ENCODE peak calls at places on chromosomes 4 and X, in six cellular contexts. V is left ventricle myocardium inferior, W is prostate gland, M is mammary epithelial cell, R is tibial artery, S is psoas muscle. B is an unnamed sample. For H3K36me3, the result is how much of the 10 kb centered on the place peaks cover.

GRCh38 chrX:49754238-49754857 is 58.6 kb upstream of the PAGE1 start:
- DNase-seq in M (peak), R (no peak), W (peak), S (peak), V (peak), B (no peak)

GRCh38 chr4:129379429-129379828 is 283.5 kb downstream of the C4orf33 start:
- DNase-seq in S (no peak), V (no peak), W (no peak), R (no peak), M (no peak), B (no peak)

GRCh38 chr4:80077639-80078038 is 4.6 kb upstream of the ANTXR2 start:
- DNase-seq in S (no peak), M (peak), V (no peak), R (no peak), W (no peak), B (no peak)

GRCh38 chr4:4985844-4986243 is 33.4 kb downstream of the CYTL1 start:
- DNase-seq in W (no peak), R (no peak), V (no peak), S (no peak), M (no peak), B (no peak)

GRCh38 chrX:147485207-147485606 is 426.5 kb upstream of the FMR1 start:
- DNase-seq in M (no peak), S (no peak), V (no peak), R (no peak), W (no peak), B (no peak)

GRCh38 chr4:8914461-8915171 is 43.0 kb upstream of the HMX1 start:
- DNase-seq in V (no peak), R (peak), S (no peak), M (no peak), W (peak), B (peak)

GRCh38 chr4:186192068-186192751 is 843 bp downstream of the CYP4V2 start:
- DNase-seq in S (no peak), M (peak), W (peak), R (peak), V (peak), B (peak)

GRCh38 chr4:1983846-1984405 is 24.8 kb downstream of the NELFA start:
- DNase-seq in M (no peak), S (no peak), R (no peak), V (peak), W (no peak), B (no peak)

GRCh38 chr4:39729557-39729956 is 31.6 kb downstream of the UBE2K start:
- DNase-seq in V (no peak), S (no peak), R (no peak), M (peak), W (no peak), B (no peak)

GRCh38 chr4:28555851-28556250 is 1695.2 kb downstream of the STIM2 start:
- DNase-seq in M (no peak), S (no peak), R (no peak), W (no peak), V (no peak), B (no peak)

GRCh38 chrX:17182317-17182716 is 192.7 kb upstream of the NHS start:
- DNase-seq in R (no peak), V (no peak), M (no peak), W (peak), S (no peak), B (no peak)

GRCh38 chr4:144355809-144356757 is 215.6 kb upstream of the GYPA start:
- DNase-seq in V (no peak), M (peak), R (no peak), W (no peak), S (no peak), B (no peak)

GRCh38 chr4:19883841-19884240 is 367.9 kb upstream of the SLIT2 start:
- DNase-seq in V (no peak), S (no peak), W (no peak), M (no peak), R (no peak), B (no peak)

GRCh38 chr4:95572304-95572991 is 23.7 kb upstream of the UNC5C start:
- DNase-seq in S (peak), W (no peak), V (peak), M (peak), R (peak), B (peak)

GRCh38 chr4:104591505-104591904 is 96.8 kb upstream of the CXXC4 start:
- DNase-seq in S (no peak), W (no peak), R (no peak), V (peak), M (no peak), B (no peak)

GRCh38 chr4:148061139-148061476 is 329.2 kb downstream of the ARHGAP10 start:
- DNase-seq in S (no peak), R (no peak), M (no peak), V (no peak), W (no peak), B (no peak)

GRCh38 chr4:148062301-148062950 is 330.5 kb downstream of the ARHGAP10 start:
- DNase-seq in M (no peak), W (no peak), R (no peak), V (no peak), S (no peak), B (no peak)

GRCh38 chr4:148059617-148060180 is 327.8 kb downstream of the ARHGAP10 start:
- DNase-seq in S (no peak), R (no peak), W (no peak), M (no peak), V (peak), B (no peak)

GRCh38 chr4:148060264-148061138 is 328.6 kb downstream of the ARHGAP10 start:
- DNase-seq in V (no peak), S (no peak), M (peak), W (no peak), R (no peak), B (no peak)

GRCh38 chr4:148061795-148062194 is 329.9 kb downstream of the ARHGAP10 start:
- DNase-seq in W (no peak), M (no peak), S (no peak), R (no peak), V (no peak), B (no peak)
- H3K27ac ChIP-seq in W (no peak), M (no peak), S (peak), R (no peak), V (peak), B (peak)

DNA sequence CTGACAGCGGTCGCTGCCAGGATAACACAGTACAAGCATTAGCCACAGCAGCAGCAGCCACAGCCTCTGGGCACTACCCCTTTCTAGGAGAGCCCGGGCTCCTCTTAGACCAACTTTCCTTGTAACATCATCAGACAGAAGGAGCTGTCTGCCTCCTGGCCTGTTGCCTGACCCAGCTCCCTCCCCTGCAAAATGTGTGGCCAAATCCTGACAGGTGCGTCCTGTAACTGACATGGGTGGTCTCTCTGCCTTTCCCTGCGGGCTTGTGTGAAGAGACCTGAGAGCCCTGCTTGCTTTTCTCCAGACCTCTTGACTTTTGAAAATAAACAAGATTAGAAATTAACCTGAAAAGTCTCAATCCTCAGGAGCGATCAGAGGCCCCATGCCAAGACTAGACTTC is 824.9 kb downstream of the RAPGEF2 start:
- DNase-seq in M (no peak), W (no peak), R (no peak), S (no peak), V (no peak), B (no peak)
- H3K36me3 ChIP-seq in M (under half), W (under half), R (under half), S (under half), V (under half), B (under half)

GRCh38 chrX:125004799-125005198 is 314.9 kb upstream of the TEX13C start:
- DNase-seq in W (no peak), V (no peak), M (no peak), S (no peak), R (no peak), B (no peak)
- H3K27ac ChIP-seq in W (no peak), V (no peak), M (no peak), S (no peak), R (no peak), B (no peak)

DNA sequence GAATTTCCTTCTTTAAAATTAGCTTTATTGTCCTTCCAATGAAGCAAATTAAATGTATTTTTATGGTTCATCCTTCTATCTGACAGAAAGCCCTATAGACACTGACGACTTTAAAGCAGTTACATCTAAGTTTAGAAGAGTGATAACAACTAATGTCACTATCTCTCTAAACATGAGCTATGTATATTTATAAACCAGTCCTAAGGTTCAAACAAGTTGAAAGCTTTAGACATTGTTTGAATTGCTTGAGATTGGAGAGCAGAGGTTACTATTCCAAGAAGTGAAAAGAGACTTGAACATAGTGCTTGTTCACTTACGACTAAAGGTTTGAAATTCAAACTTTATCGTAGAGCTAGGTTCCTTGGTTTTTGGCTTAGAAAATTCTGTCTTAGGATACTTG is 30.2 kb upstream of the EIF1AX start:
- DNase-seq in V (no peak), W (no peak), M (no peak), S (no peak), R (no peak), B (no peak)
- H3K36me3 ChIP-seq in V (half or more), W (under half), M (under half), S (under half), R (under half), B (under half)

DNA sequence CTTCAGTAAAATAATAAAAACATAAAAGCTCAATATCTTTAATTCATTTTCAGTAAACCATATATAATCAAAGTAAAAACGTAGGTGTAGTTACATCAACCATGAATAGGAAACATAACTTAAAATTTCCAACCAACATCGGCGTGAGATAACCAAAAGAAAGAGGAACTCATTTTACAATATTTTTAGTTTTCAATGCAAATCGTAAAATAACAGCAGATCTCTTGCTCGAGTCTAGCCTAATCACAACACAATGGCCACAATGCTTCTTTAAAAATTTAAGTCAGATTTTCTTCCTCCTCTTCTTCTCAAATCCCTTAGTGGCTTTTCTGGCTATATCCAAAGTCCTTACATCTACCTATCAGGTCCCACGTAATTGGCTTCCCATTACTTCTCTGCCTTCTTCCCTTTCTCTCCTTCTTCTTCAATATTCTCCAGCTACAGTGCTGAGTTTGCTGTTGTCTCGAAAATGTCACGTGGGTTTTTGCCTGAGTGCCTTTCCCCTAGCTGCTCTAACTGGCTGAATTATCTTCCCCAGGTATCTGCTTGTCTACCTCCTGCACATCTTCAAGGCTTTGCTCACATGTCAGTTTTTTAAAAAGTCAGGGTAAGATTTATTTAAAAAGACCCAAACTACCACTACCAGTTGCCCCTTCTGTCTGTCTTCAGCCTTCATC is 91.0 kb upstream of the BANK1 start:
- DNase-seq in V (no peak), S (no peak), R (no peak), M (no peak), W (no peak), B (no peak)
- H3K27ac ChIP-seq in V (no peak), S (no peak), R (no peak), M (no peak), W (no peak), B (no peak)